ENCODE peak calls at places on chromosomes 3 and 15, in eight cellular contexts. V, R, G, F, U, J, K and P are unnamed samples.

GRCh38 chr3:63969866-63970265 is 53.4 kb downstream of the PSMD6 start:
- DNase-seq in V (no peak), R (no peak), G (no peak), F (no peak), U (no peak), J (peak), K (no peak), P (no peak)

GRCh38 chr3:77078279-77078678 is 38.4 kb downstream of the ROBO2 start:
- DNase-seq in V (no peak), R (no peak), G (no peak), F (no peak), U (no peak), J (peak), K (no peak), P (no peak)

GRCh38 chr15:70048196-70048565 is 49.5 kb downstream of the TLE3 start:
- DNase-seq in V (no peak), R (no peak), G (no peak), F (no peak), U (no peak), J (peak), K (no peak), P (no peak)

GRCh38 chr15:100635406-100636071 is 33.1 kb downstream of the ASB7 start:
- DNase-seq in V (no peak), R (no peak), G (no peak), F (peak), U (no peak), J (no peak), K (no peak), P (no peak)

GRCh38 chr15:75887178-75887577 is 16.5 kb upstream of the FBXO22 start:
- DNase-seq in V (no peak), R (no peak), G (no peak), F (no peak), U (no peak), J (no peak), K (no peak), P (no peak)

GRCh38 chr15:34693053-34693744 is 61.6 kb downstream of the GJD2 start:
- DNase-seq in V (no peak), R (no peak), G (no peak), F (no peak), U (no peak), J (no peak), K (no peak), P (no peak)

GRCh38 chr3:38564631-38565338 is 68.6 kb downstream of the EXOG start:
- DNase-seq in V (no peak), R (no peak), G (no peak), F (no peak), U (no peak), J (no peak), K (no peak), P (no peak)

GRCh38 chr15:62068071-62068786 is 1.5 kb downstream of the C2CD4A start:
- DNase-seq in V (peak), R (no peak), G (peak), F (no peak), U (no peak), J (peak), K (no peak), P (peak)

GRCh38 chr15:96732704-96733103 is 402.2 kb downstream of the NR2F2 start:
- DNase-seq in V (no peak), R (no peak), G (no peak), F (no peak), U (no peak), J (no peak), K (no peak), P (no peak)